ENCODE peak calls at places on chromosomes 4 and X, in nine cellular contexts. One of them, this sample, is unnamed.

GRCh38 chr4:7199771-7200441 is 7.6 kb downstream of the SORCS2 start:
- DNase-seq in epithelial cell of esophagus: no peak
- DNase-seq in GM23338: no peak
- DNase-seq in activated CD8-positive, alpha-beta memory T cell treated with anti-CD3 and anti-CD28 coated beads for 4 hours: no peak
- DNase-seq in ELR: no peak
- DNase-seq in NCI-H187: no peak
- DNase-seq in activated CD4-positive, alpha-beta memory T cell treated with anti-CD3 and anti-CD28 coated beads, Interleukin-2, amount 10 ng/mL, durations not matched to agents 7 days and 5 days: no peak
- DNase-seq in HS-5: no peak
- DNase-seq in mesendoderm: no peak
- DNase-seq in this sample: no peak

GRCh38 chr4:6364146-6364545 is 94.5 kb downstream of the WFS1 start:
- DNase-seq in epithelial cell of esophagus: no peak
- DNase-seq in GM23338: no peak
- DNase-seq in activated CD8-positive, alpha-beta memory T cell treated with anti-CD3 and anti-CD28 coated beads for 4 hours: no peak
- DNase-seq in ELR: no peak
- DNase-seq in NCI-H187: no peak
- DNase-seq in activated CD4-positive, alpha-beta memory T cell treated with anti-CD3 and anti-CD28 coated beads, Interleukin-2, amount 10 ng/mL, durations not matched to agents 7 days and 5 days: no peak
- DNase-seq in HS-5: no peak
- DNase-seq in mesendoderm: no peak
- DNase-seq in this sample: no peak

GRCh38 chrX:68708503-68709290 is 61.2 kb downstream of the STARD8 start:
- DNase-seq in epithelial cell of esophagus: no peak
- DNase-seq in GM23338: peak; percentile 76
- DNase-seq in activated CD8-positive, alpha-beta memory T cell treated with anti-CD3 and anti-CD28 coated beads for 4 hours: no peak
- DNase-seq in ELR: peak; percentile 63
- DNase-seq in NCI-H187: no peak
- DNase-seq in activated CD4-positive, alpha-beta memory T cell treated with anti-CD3 and anti-CD28 coated beads, Interleukin-2, amount 10 ng/mL, durations not matched to agents 7 days and 5 days: no peak
- DNase-seq in HS-5: no peak
- DNase-seq in mesendoderm: peak; percentile 96
- DNase-seq in this sample: no peak

GRCh38 chr4:101651778-101652177 is 138.8 kb upstream of the BANK1 start:
- DNase-seq in epithelial cell of esophagus: peak; percentile 58
- DNase-seq in GM23338: no peak
- DNase-seq in activated CD8-positive, alpha-beta memory T cell treated with anti-CD3 and anti-CD28 coated beads for 4 hours: no peak
- DNase-seq in ELR: no peak
- DNase-seq in NCI-H187: no peak
- DNase-seq in activated CD4-positive, alpha-beta memory T cell treated with anti-CD3 and anti-CD28 coated beads, Interleukin-2, amount 10 ng/mL, durations not matched to agents 7 days and 5 days: no peak
- DNase-seq in HS-5: no peak
- DNase-seq in mesendoderm: no peak
- DNase-seq in this sample: no peak

GRCh38 chrX:154044045-154044444 is 24.3 kb upstream of the IRAK1 start:
- DNase-seq in epithelial cell of esophagus: no peak
- DNase-seq in GM23338: no peak
- DNase-seq in activated CD8-positive, alpha-beta memory T cell treated with anti-CD3 and anti-CD28 coated beads for 4 hours: no peak
- DNase-seq in ELR: no peak
- DNase-seq in NCI-H187: no peak
- DNase-seq in activated CD4-positive, alpha-beta memory T cell treated with anti-CD3 and anti-CD28 coated beads, Interleukin-2, amount 10 ng/mL, durations not matched to agents 7 days and 5 days: no peak
- DNase-seq in HS-5: no peak
- DNase-seq in mesendoderm: no peak
- DNase-seq in this sample: no peak

GRCh38 chr4:39319678-39320077 is 46.5 kb downstream of the RFC1 start:
- DNase-seq in epithelial cell of esophagus: peak; percentile 92
- DNase-seq in GM23338: no peak
- DNase-seq in activated CD8-positive, alpha-beta memory T cell treated with anti-CD3 and anti-CD28 coated beads for 4 hours: no peak
- DNase-seq in ELR: peak; percentile 94
- DNase-seq in NCI-H187: no peak
- DNase-seq in activated CD4-positive, alpha-beta memory T cell treated with anti-CD3 and anti-CD28 coated beads, Interleukin-2, amount 10 ng/mL, durations not matched to agents 7 days and 5 days: no peak
- DNase-seq in HS-5: peak; percentile 56
- DNase-seq in mesendoderm: no peak
- DNase-seq in this sample: peak; percentile 39

GRCh38 chrX:143754183-143754582 is 33.6 kb upstream of the SPANXN2 start:
- DNase-seq in epithelial cell of esophagus: peak; percentile 64
- DNase-seq in GM23338: no peak
- DNase-seq in activated CD8-positive, alpha-beta memory T cell treated with anti-CD3 and anti-CD28 coated beads for 4 hours: no peak
- DNase-seq in ELR: peak; percentile 0
- DNase-seq in NCI-H187: no peak
- DNase-seq in activated CD4-positive, alpha-beta memory T cell treated with anti-CD3 and anti-CD28 coated beads, Interleukin-2, amount 10 ng/mL, durations not matched to agents 7 days and 5 days: no peak
- DNase-seq in HS-5: no peak
- DNase-seq in mesendoderm: no peak
- DNase-seq in this sample: no peak

GRCh38 chr4:182799515-182800215 is 117.5 kb downstream of the DCTD start:
- DNase-seq in epithelial cell of esophagus: no peak
- DNase-seq in GM23338: no peak
- DNase-seq in activated CD8-positive, alpha-beta memory T cell treated with anti-CD3 and anti-CD28 coated beads for 4 hours: no peak
- DNase-seq in ELR: no peak
- DNase-seq in NCI-H187: no peak
- DNase-seq in activated CD4-positive, alpha-beta memory T cell treated with anti-CD3 and anti-CD28 coated beads, Interleukin-2, amount 10 ng/mL, durations not matched to agents 7 days and 5 days: no peak
- DNase-seq in HS-5: no peak
- DNase-seq in mesendoderm: no peak
- DNase-seq in this sample: no peak

GRCh38 chrX:110436497-110436896 is 77.8 kb downstream of the RTL9 start:
- DNase-seq in epithelial cell of esophagus: no peak
- DNase-seq in GM23338: no peak
- DNase-seq in activated CD8-positive, alpha-beta memory T cell treated with anti-CD3 and anti-CD28 coated beads for 4 hours: no peak
- DNase-seq in ELR: no peak
- DNase-seq in NCI-H187: no peak
- DNase-seq in activated CD4-positive, alpha-beta memory T cell treated with anti-CD3 and anti-CD28 coated beads, Interleukin-2, amount 10 ng/mL, durations not matched to agents 7 days and 5 days: no peak
- DNase-seq in HS-5: no peak
- DNase-seq in mesendoderm: no peak
- DNase-seq in this sample: no peak

GRCh38 chrX:43559643-43560042 is 96.5 kb upstream of the MAOA start:
- DNase-seq in epithelial cell of esophagus: peak; percentile 53
- DNase-seq in GM23338: peak; percentile 69
- DNase-seq in activated CD8-positive, alpha-beta memory T cell treated with anti-CD3 and anti-CD28 coated beads for 4 hours: no peak
- DNase-seq in ELR: peak; percentile 12
- DNase-seq in NCI-H187: no peak
- DNase-seq in activated CD4-positive, alpha-beta memory T cell treated with anti-CD3 and anti-CD28 coated beads, Interleukin-2, amount 10 ng/mL, durations not matched to agents 7 days and 5 days: peak; percentile 33
- DNase-seq in HS-5: no peak
- DNase-seq in mesendoderm: peak; percentile 85
- DNase-seq in this sample: no peak

GRCh38 chr4:112099701-112100289 is 45.5 kb upstream of the FAM241A start:
- DNase-seq in epithelial cell of esophagus: peak; percentile 67
- DNase-seq in GM23338: peak; percentile 68
- DNase-seq in activated CD8-positive, alpha-beta memory T cell treated with anti-CD3 and anti-CD28 coated beads for 4 hours: no peak
- DNase-seq in ELR: peak; percentile 71
- DNase-seq in NCI-H187: no peak
- DNase-seq in activated CD4-positive, alpha-beta memory T cell treated with anti-CD3 and anti-CD28 coated beads, Interleukin-2, amount 10 ng/mL, durations not matched to agents 7 days and 5 days: no peak
- DNase-seq in HS-5: peak; percentile 22
- DNase-seq in mesendoderm: peak; percentile 57
- DNase-seq in this sample: no peak

This sample was measured in GM04503.